ENCODE peak calls at places on chromosomes 12 and 14, in six cellular contexts. R is HEK293T; A is NCI-H1092 treated with DMSO at 0.1 percent for 48 hours; M is activated effector memory CD4-positive, alpha-beta T cell treated with Interleukin-2 at 50 U/mL for 16 hours; U is stimulated activated CD4-positive, alpha-beta T cell treated with anti-CD3 and anti-CD28 coated beads, Interleukin-15, amount 100 ng/mL, for 24 hours; B is NCI-H1694. O is an unnamed sample.

GRCh38 chr12:109449845-109450532 is 27.1 kb downstream of the KCTD10 start:
- DNase-seq in R (no peak), A (no peak), M (no peak), U (no peak), B (no peak), O (no peak)

GRCh38 chr12:130644124-130644523 is 72.0 kb downstream of the RIMBP2 start:
- DNase-seq in A (no peak), B (no peak), R (no peak), U (no peak), M (no peak), O (no peak)

GRCh38 chr12:56636118-56636674 is 6.1 kb upstream of the BAZ2A start:
- DNase-seq in U (peak; percentile 92), M (peak; percentile 79), A (peak; percentile 70), B (peak; percentile 64), R (peak; percentile 71), O (peak; percentile 59)

GRCh38 chr12:62008703-62009102 is 251.5 kb upstream of the USP15 start:
- DNase-seq in U (no peak), M (no peak), A (no peak), B (no peak), R (no peak), O (no peak)

GRCh38 chr14:45247427-45247826 is 5.6 kb downstream of the MIS18BP1 start:
- DNase-seq in A (no peak), B (no peak), M (no peak), R (no peak), U (no peak), O (no peak)

GRCh38 chr14:77296155-77296554 is 24.5 kb downstream of the POMT2 start:
- DNase-seq in A (no peak), U (no peak), B (no peak), R (no peak), M (no peak), O (no peak)

GRCh38 chr14:103059556-103059955 is 2.2 kb upstream of the CDC42BPB start:
- DNase-seq in B (no peak), A (no peak), R (no peak), M (no peak), U (no peak), O (no peak)

GRCh38 chr12:2336409-2336829 is 283.6 kb downstream of the CACNA1C start:
- DNase-seq in M (no peak), A (no peak), R (no peak), B (no peak), U (no peak), O (no peak)

GRCh38 chr12:105522166-105522825 is 191.8 kb downstream of the C12orf75 start:
- DNase-seq in B (no peak), M (no peak), U (no peak), R (no peak), A (no peak), O (no peak)

GRCh38 chr14:81555051-81555450 is 21.4 kb upstream of the SEL1L start:
- DNase-seq in A (no peak), U (no peak), M (no peak), B (no peak), R (no peak), O (no peak)

GRCh38 chr14:31059152-31059924 is 33.2 kb upstream of the STRN3 start:
- DNase-seq in A (no peak), B (no peak), M (no peak), R (peak; percentile 12), U (no peak), O (no peak)

GRCh38 chr12:65493893-65494205 is 215.4 kb downstream of the MSRB3 start:
- DNase-seq in A (no peak), U (no peak), B (no peak), R (no peak), M (no peak), O (no peak)

GRCh38 chr12:64699504-64700115 is 59.6 kb downstream of the GNS start:
- DNase-seq in U (no peak), A (no peak), R (no peak), M (no peak), B (no peak), O (no peak)

GRCh38 chr12:128813883-128814282 is 9.9 kb downstream of the SLC15A4 start:
- DNase-seq in A (no peak), U (no peak), M (no peak), B (no peak), R (no peak), O (no peak)

GRCh38 chr12:94187351-94187750 is 39.0 kb downstream of the PLXNC1 start:
- DNase-seq in A (no peak), R (no peak), B (no peak), M (no peak), U (no peak), O (peak; percentile 49)

GRCh38 chr14:51677276-51677675 is 25.6 kb downstream of the FRMD6 start:
- DNase-seq in U (no peak), A (no peak), M (no peak), B (no peak), R (no peak), O (no peak)

GRCh38 chr14:74464785-74465184 is 28.3 kb downstream of the NPC2 start:
- DNase-seq in A (no peak), M (no peak), U (no peak), B (no peak), R (no peak), O (no peak)

GRCh38 chr12:109944561-109944960 is 44.5 kb downstream of the TCHP start:
- DNase-seq in M (no peak), R (no peak), A (no peak), B (no peak), U (no peak), O (no peak)

GRCh38 chr14:102392506-102392905 is 29.8 kb downstream of the TECPR2 start:
- DNase-seq in R (no peak), A (peak; percentile 89), B (peak; percentile 72), M (no peak), U (no peak), O (no peak)

GRCh38 chr12:113766880-113767878 is 198.9 kb downstream of the RBM19 start:
- DNase-seq in R (no peak), B (no peak), U (no peak), A (no peak), M (no peak), O (no peak)

GRCh38 chr14:103514596-103515421 is 7.8 kb downstream of the CKB start:
- DNase-seq in A (no peak), B (no peak), M (no peak), U (no peak), R (no peak), O (no peak)

GRCh38 chr14:102929349-102930137 is 7.1 kb downstream of the AMN start:
- DNase-seq in R (no peak), M (no peak), A (no peak), B (no peak), U (no peak), O (no peak)

GRCh38 chr12:132284618-132285310 is 44.6 kb downstream of the GALNT9 start:
- DNase-seq in U (no peak), B (no peak), M (no peak), A (no peak), R (no peak), O (no peak)

GRCh38 chr14:39398382-39398781 is 33.9 kb downstream of the FBXO33 start:
- DNase-seq in U (no peak), R (no peak), M (no peak), A (no peak), B (no peak), O (no peak)

GRCh38 chr12:9073077-9073476 is 42.6 kb downstream of the A2M start:
- DNase-seq in B (no peak), U (no peak), A (no peak), M (no peak), R (no peak), O (no peak)

GRCh38 chr12:95574799-95575452 is 23.6 kb upstream of the USP44 start:
- DNase-seq in R (peak; percentile 46), B (no peak), M (no peak), U (no peak), A (peak; percentile 49), O (peak; percentile 38)

GRCh38 chr14:99619873-99620834 is 16.1 kb upstream of the CCDC85C start:
- DNase-seq in A (no peak), R (no peak), B (no peak), M (no peak), U (no peak), O (peak; percentile 43)

GRCh38 chr12:19131020-19131431 is 1.5 kb downstream of the PLEKHA5 start:
- DNase-seq in M (no peak), R (peak; percentile 20), U (no peak), A (peak; percentile 25), B (no peak), O (no peak)